ENCODE peak calls at places on chromosomes 11 and 22, in seven cellular contexts. P is stimulated activated CD4-positive, alpha-beta T cell treated with anti-CD3 and anti-CD28 coated beads, Interleukin-12 subunit alpha, Interleukin-12 subunit beta, amount 100 ng/mL, for 4 hours; H is T-helper 9 cell; I is iris pigment epithelial cell; Z is astrocyte of the spinal cord; D is Peyer's patch; B is NCI-H748 treated with DMSO at 0.1 percent for 48 hours. L is an unnamed sample.

GRCh38 chr11:9850224-9850895 is 186.5 kb downstream of the SWAP70 start:
- DNase-seq in Z (no peak), I (peak), P (no peak), H (no peak), B (no peak), D (no peak), L (no peak)

GRCh38 chr11:531826-532511 is 3.4 kb downstream of the HRAS start:
- DNase-seq in D (peak), H (no peak), I (no peak), B (no peak), Z (no peak), P (no peak), L (no peak)

GRCh38 chr11:102323542-102324261 is 6.4 kb downstream of the BIRC3 start:
- DNase-seq in H (no peak), I (peak), Z (peak), B (no peak), D (no peak), P (no peak), L (no peak)

GRCh38 chr11:26849009-26849408 is 127.1 kb upstream of the SLC5A12 start:
- DNase-seq in H (no peak), I (no peak), B (no peak), Z (no peak), P (no peak), D (no peak), L (no peak)

GRCh38 chr11:56842829-56843794 is 94.6 kb upstream of the OR9G4 start:
- DNase-seq in I (no peak), D (no peak), P (no peak), H (no peak), B (no peak), Z (no peak), L (no peak)

GRCh38 chr11:87493516-87493915 is 455.8 kb downstream of the TMEM135 start:
- DNase-seq in H (no peak), D (no peak), B (no peak), Z (peak), I (peak), P (no peak), L (no peak)

GRCh38 chr11:17988465-17988864 is 24.4 kb downstream of the SERGEF start:
- DNase-seq in Z (no peak), D (no peak), P (no peak), I (no peak), H (no peak), B (peak), L (no peak)

GRCh38 chr11:102111787-102112653 is 1.8 kb downstream of the YAP1 start:
- DNase-seq in Z (peak), I (peak), B (no peak), P (peak), H (no peak), D (peak), L (no peak)

GRCh38 chr11:15213471-15214231 is 98.9 kb downstream of the INSC start:
- DNase-seq in H (no peak), B (peak), P (no peak), Z (no peak), D (no peak), I (no peak), L (no peak)

GRCh38 chr22:35399114-35399677 is 744 bp upstream of the MCM5 start:
- DNase-seq in I (no peak), B (no peak), Z (peak), P (peak), D (no peak), H (no peak), L (no peak)

GRCh38 chr22:39349506-39349966 is 255 bp upstream of the SYNGR1 start:
- DNase-seq in P (peak), B (no peak), I (no peak), Z (no peak), H (no peak), D (no peak), L (peak)

GRCh38 chr11:85799142-85799541 is 11.8 kb downstream of the SYTL2 start:
- DNase-seq in H (no peak), D (no peak), P (no peak), B (no peak), I (no peak), Z (no peak), L (no peak)

GRCh38 chr11:86101493-86101892 is 32.6 kb upstream of the PICALM start:
- DNase-seq in I (peak), H (no peak), D (no peak), P (no peak), Z (peak), B (no peak), L (no peak)

GRCh38 chr11:107563702-107564101 is 1.8 kb downstream of the ALKBH8 start:
- DNase-seq in Z (peak), I (peak), P (no peak), B (peak), D (no peak), H (peak), L (peak)

GRCh38 chr22:41401781-41402648 is 20.3 kb downstream of the TEF start:
- DNase-seq in I (peak), Z (peak), H (no peak), B (no peak), P (no peak), D (peak), L (no peak)

GRCh38 chr11:66727282-66727882 is 1.6 kb downstream of the SPTBN2 start:
- DNase-seq in H (peak), D (peak), I (peak), Z (peak), B (no peak), P (no peak), L (peak)

GRCh38 chr11:112785717-112786116 is 175.5 kb upstream of the NCAM1 start:
- DNase-seq in P (no peak), I (peak), B (no peak), Z (peak), D (no peak), H (no peak), L (no peak)

GRCh38 chr11:118109231-118109630 is 22.5 kb upstream of the SMIM35 start:
- DNase-seq in P (no peak), D (no peak), H (no peak), I (peak), Z (no peak), B (no peak), L (no peak)

GRCh38 chr22:45131749-45132148 is 32.0 kb upstream of the NUP50 start:
- DNase-seq in Z (no peak), D (no peak), B (no peak), H (no peak), P (no peak), I (no peak), L (no peak)

GRCh38 chr11:66418168-66418985 is 2.5 kb upstream of the NPAS4 start:
- DNase-seq in B (peak), H (peak), I (peak), D (no peak), Z (peak), P (peak), L (peak)

GRCh38 chr22:30562391-30562790 is 12.1 kb downstream of the GAL3ST1 start:
- DNase-seq in D (peak), B (no peak), I (no peak), H (no peak), Z (no peak), P (no peak), L (no peak)

GRCh38 chr11:128400382-128401203 is 186.8 kb downstream of the ETS1 start:
- DNase-seq in D (no peak), H (no peak), I (peak), P (no peak), B (no peak), Z (no peak), L (no peak)

GRCh38 chr11:47186076-47186936 is at the start of gene PACSIN3:
- DNase-seq in P (peak), Z (no peak), I (peak), H (peak), D (peak), B (no peak), L (peak)

GRCh38 chr22:48954781-48955311 is 872.8 kb downstream of the BRD1 start:
- DNase-seq in D (no peak), H (no peak), Z (no peak), I (no peak), B (no peak), P (no peak), L (no peak)

GRCh38 chr11:88171982-88172381 is 3.3 kb downstream of the RAB38 start:
- DNase-seq in B (no peak), H (no peak), P (no peak), D (no peak), Z (no peak), I (no peak), L (no peak)

GRCh38 chr11:7936615-7937014 is 4.9 kb downstream of the OR10A3 start:
- DNase-seq in D (no peak), I (no peak), P (no peak), H (no peak), Z (no peak), B (no peak), L (no peak)

GRCh38 chr11:73656985-73657384 is 10.6 kb downstream of the PLEKHB1 start:
- DNase-seq in H (no peak), D (no peak), Z (no peak), P (no peak), B (no peak), I (no peak), L (no peak)

GRCh38 chr11:28457481-28458145 is 349.4 kb downstream of the METTL15 start:
- DNase-seq in P (no peak), B (no peak), D (no peak), H (no peak), I (no peak), Z (no peak), L (no peak)

GRCh38 chr22:24768537-24769374 is 5.8 kb downstream of the PIWIL3 start:
- DNase-seq in H (peak), D (peak), I (peak), Z (peak), P (peak), B (peak), L (peak)

GRCh38 chr11:61417670-61418069 is 12.1 kb downstream of the CPSF7 start:
- DNase-seq in P (no peak), B (no peak), I (peak), H (no peak), D (no peak), Z (no peak), L (no peak)

GRCh38 chr11:70265341-70265740 is 5.1 kb upstream of the PPFIA1 start:
- DNase-seq in P (no peak), H (no peak), D (no peak), B (no peak), Z (no peak), I (no peak), L (no peak)

GRCh38 chr11:35316161-35316560 is 103.2 kb downstream of the SLC1A2 start:
- DNase-seq in H (no peak), B (no peak), Z (peak), D (no peak), P (no peak), I (peak), L (no peak)

L was measured in neural crest cell.